ENCODE peak calls at places on chromosome 1, in four cellular contexts. One of them, this sample, is unnamed.

GRCh38 chr1:180210008-180210555 is 20.0 kb upstream of the LHX4 start:
- DNase-seq in tibial nerve: no peak
- DNase-seq in H54: no peak
- DNase-seq in IMR-90: no peak
- DNase-seq in this sample: no peak

GRCh38 chr1:37995773-37996379 is 6.1 kb upstream of the SF3A3 start:
- DNase-seq in tibial nerve: peak
- DNase-seq in H54: no peak
- DNase-seq in IMR-90: peak
- DNase-seq in this sample: no peak

GRCh38 chr1:206467915-206468314 is 2.4 kb upstream of the IKBKE start:
- DNase-seq in tibial nerve: no peak
- DNase-seq in H54: no peak
- DNase-seq in IMR-90: peak
- DNase-seq in this sample: no peak

GRCh38 chr1:110743397-110743796 is 68.7 kb upstream of the KCNA3 start:
- DNase-seq in tibial nerve: no peak
- DNase-seq in H54: no peak
- DNase-seq in IMR-90: no peak
- DNase-seq in this sample: no peak

GRCh38 chr1:147785794-147786506 is 25.5 kb upstream of the GJA5 start:
- DNase-seq in tibial nerve: no peak
- DNase-seq in H54: no peak
- DNase-seq in IMR-90: no peak
- DNase-seq in this sample: no peak

GRCh38 chr1:87953109-87953508 is 624.4 kb downstream of the LMO4 start:
- DNase-seq in tibial nerve: no peak
- DNase-seq in H54: no peak
- DNase-seq in IMR-90: no peak
- DNase-seq in this sample: no peak

GRCh38 chr1:162094271-162094670 is 24.8 kb downstream of the NOS1AP start:
- DNase-seq in tibial nerve: no peak
- DNase-seq in H54: no peak
- DNase-seq in IMR-90: peak
- DNase-seq in this sample: no peak

GRCh38 chr1:31689821-31690220 is 14.0 kb downstream of the COL16A1 start:
- DNase-seq in tibial nerve: no peak
- DNase-seq in H54: peak
- DNase-seq in IMR-90: peak
- DNase-seq in this sample: peak

GRCh38 chr1:219174672-219175564 is 1.2 kb downstream of the LYPLAL1 start:
- DNase-seq in tibial nerve: no peak
- DNase-seq in H54: peak
- DNase-seq in IMR-90: peak
- DNase-seq in this sample: no peak

GRCh38 chr1:64543831-64544230 is 73.9 kb downstream of the CACHD1 start:
- DNase-seq in tibial nerve: no peak
- DNase-seq in H54: no peak
- DNase-seq in IMR-90: no peak
- DNase-seq in this sample: no peak

GRCh38 chr1:247085310-247085709 is 6.7 kb upstream of the ZNF670 start:
- DNase-seq in tibial nerve: no peak
- DNase-seq in H54: no peak
- DNase-seq in IMR-90: no peak
- DNase-seq in this sample: no peak

GRCh38 chr1:110089561-110090275 is 19.2 kb upstream of the ALX3 start:
- DNase-seq in tibial nerve: no peak
- DNase-seq in H54: no peak
- DNase-seq in IMR-90: no peak
- DNase-seq in this sample: no peak

GRCh38 chr1:19079541-19079940 is 123.1 kb upstream of the IFFO2 start:
- DNase-seq in tibial nerve: no peak
- DNase-seq in H54: no peak
- DNase-seq in IMR-90: no peak
- DNase-seq in this sample: no peak

GRCh38 chr1:231162300-231162969 is 577 bp downstream of the TRIM67 start:
- DNase-seq in tibial nerve: no peak
- DNase-seq in H54: no peak
- DNase-seq in IMR-90: peak
- DNase-seq in this sample: no peak

GRCh38 chr1:31733389-31734219 is 29.8 kb upstream of the COL16A1 start:
- DNase-seq in tibial nerve: no peak
- DNase-seq in H54: no peak
- DNase-seq in IMR-90: no peak
- DNase-seq in this sample: no peak

GRCh38 chr1:55699151-55699695 is 484.1 kb upstream of the USP24 start:
- DNase-seq in tibial nerve: no peak
- DNase-seq in H54: no peak
- DNase-seq in IMR-90: no peak
- DNase-seq in this sample: no peak

GRCh38 chr1:56206391-56206790 is 373.0 kb downstream of the PLPP3 start:
- DNase-seq in tibial nerve: no peak
- DNase-seq in H54: no peak
- DNase-seq in IMR-90: peak
- DNase-seq in this sample: no peak

GRCh38 chr1:23548704-23549143 is 10.6 kb downstream of the ID3 start:
- DNase-seq in tibial nerve: no peak
- DNase-seq in H54: no peak
- DNase-seq in IMR-90: peak
- DNase-seq in this sample: no peak

GRCh38 chr1:77942400-77943140 is 36.3 kb downstream of the FUBP1 start:
- DNase-seq in tibial nerve: no peak
- DNase-seq in H54: no peak
- DNase-seq in IMR-90: no peak
- DNase-seq in this sample: no peak
- TF ChIP-seq POLR2A in tibial nerve: no peak
- TF ChIP-seq POLR2A in H54: no peak
- TF ChIP-seq POLR2A in IMR-90: no peak
- TF ChIP-seq POLR2A in this sample: no peak

DNA sequence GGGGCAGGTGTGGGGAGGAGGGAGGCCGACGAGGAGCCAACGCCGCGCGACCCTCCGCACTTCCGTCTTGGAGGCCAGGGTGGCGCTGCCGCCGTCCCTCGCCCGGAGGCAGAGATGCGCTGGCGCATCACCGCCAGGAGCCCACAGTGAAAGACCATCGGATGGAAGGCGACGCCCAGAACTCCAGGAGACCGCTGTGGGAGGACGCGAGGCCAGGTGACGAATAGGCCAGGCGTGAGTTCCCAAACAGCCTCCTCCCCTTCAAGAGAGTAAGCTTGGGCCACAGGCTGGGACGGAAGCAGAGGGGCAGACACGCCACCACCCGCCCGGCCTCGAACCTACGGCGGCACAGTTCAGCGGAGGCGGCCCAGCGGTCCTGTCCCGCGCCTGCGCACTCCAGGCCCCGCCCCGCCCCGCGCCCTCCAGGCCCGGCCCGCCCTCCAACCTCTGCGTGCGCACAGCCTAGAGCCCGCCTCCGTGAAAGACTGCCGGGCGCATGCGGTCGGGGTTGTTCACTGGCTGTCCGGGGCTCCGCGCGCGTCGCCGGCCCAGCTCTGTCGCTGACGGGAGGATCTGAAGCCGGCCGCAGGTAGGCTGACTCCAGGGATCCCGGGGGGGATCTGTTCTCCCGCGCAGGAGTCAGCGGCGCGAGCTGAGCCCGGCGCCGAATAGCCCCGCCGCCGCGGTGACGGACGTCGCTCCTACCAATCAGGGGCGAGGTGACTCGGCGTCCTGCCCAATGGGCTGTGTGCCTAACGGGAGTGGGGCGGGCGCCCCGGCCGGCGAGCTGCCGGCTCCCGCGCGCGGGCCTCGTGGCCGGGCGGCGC is at the start of gene CTPS1:
- DNase-seq in tibial nerve: peak
- DNase-seq in H54: peak
- DNase-seq in IMR-90: peak
- DNase-seq in this sample: peak
- TF ChIP-seq POLR2A in tibial nerve: peak
- TF ChIP-seq POLR2A in H54: peak
- TF ChIP-seq POLR2A in IMR-90: peak
- TF ChIP-seq POLR2A in this sample: peak

GRCh38 chr1:99198377-99198776 is 65.9 kb upstream of the PLPPR4 start:
- DNase-seq in tibial nerve: no peak
- DNase-seq in H54: no peak
- DNase-seq in IMR-90: no peak
- DNase-seq in this sample: no peak
- TF ChIP-seq POLR2A in tibial nerve: no peak
- TF ChIP-seq POLR2A in H54: no peak
- TF ChIP-seq POLR2A in IMR-90: no peak
- TF ChIP-seq POLR2A in this sample: no peak

DNA sequence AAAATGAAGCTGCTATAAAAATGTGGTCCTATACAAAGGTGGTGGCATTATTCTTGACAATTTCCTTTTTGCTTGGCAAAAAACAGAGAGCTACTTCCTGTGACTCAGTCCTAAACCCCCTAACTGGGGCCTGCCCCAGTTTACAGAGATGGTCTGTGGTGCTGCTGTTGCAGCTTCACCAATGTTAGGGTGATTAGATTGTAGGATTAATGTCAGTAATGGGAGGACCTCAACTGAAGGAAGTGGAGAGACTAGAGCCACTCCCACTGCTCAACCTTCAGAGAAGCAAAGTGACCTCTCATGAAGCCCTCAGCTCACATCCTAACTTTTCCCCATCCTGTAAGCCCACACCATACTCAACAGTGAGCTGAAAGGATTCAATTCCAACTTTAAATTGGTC is 3.6 kb downstream of the S100A6 start:
- DNase-seq in tibial nerve: no peak
- DNase-seq in H54: no peak
- DNase-seq in IMR-90: no peak
- DNase-seq in this sample: no peak
- TF ChIP-seq POLR2A in tibial nerve: no peak
- TF ChIP-seq POLR2A in H54: no peak
- TF ChIP-seq POLR2A in IMR-90: no peak
- TF ChIP-seq POLR2A in this sample: no peak

GRCh38 chr1:36223373-36223995 is 759 bp upstream of the THRAP3 start:
- DNase-seq in tibial nerve: no peak
- DNase-seq in H54: no peak
- DNase-seq in IMR-90: peak
- DNase-seq in this sample: no peak

GRCh38 chr1:36212782-36213181 is 11.5 kb upstream of the THRAP3 start:
- DNase-seq in tibial nerve: no peak
- DNase-seq in H54: no peak
- DNase-seq in IMR-90: no peak
- DNase-seq in this sample: no peak

GRCh38 chr1:36222481-36223372 is 1.5 kb upstream of the THRAP3 start:
- DNase-seq in tibial nerve: no peak
- DNase-seq in H54: no peak
- DNase-seq in IMR-90: peak
- DNase-seq in this sample: no peak

GRCh38 chr1:36211841-36212240 is 12.4 kb upstream of the THRAP3 start:
- DNase-seq in tibial nerve: no peak
- DNase-seq in H54: no peak
- DNase-seq in IMR-90: no peak
- DNase-seq in this sample: no peak

DNA sequence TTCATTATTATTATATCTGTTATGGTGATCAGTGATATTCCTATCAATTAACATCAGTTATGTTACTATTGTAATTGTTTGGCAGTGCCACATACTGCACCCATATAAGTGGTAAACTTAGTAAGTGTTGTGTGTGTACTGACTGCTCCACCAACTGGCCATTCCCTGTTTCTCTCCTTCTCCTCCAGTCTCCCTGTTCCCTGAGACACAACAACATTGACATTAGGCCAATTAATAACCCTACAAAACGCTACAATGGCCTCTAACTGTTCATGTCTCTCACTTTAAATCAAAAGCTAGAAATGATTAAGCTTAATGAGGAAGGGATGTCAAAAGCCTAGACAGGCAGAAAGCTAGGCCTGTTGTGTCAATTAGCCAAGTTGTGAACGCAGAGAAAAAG is 6.6 kb upstream of the THRAP3 start:
- DNase-seq in tibial nerve: no peak
- DNase-seq in H54: no peak
- DNase-seq in IMR-90: peak
- DNase-seq in this sample: peak
- TF ChIP-seq POLR2A in tibial nerve: no peak
- TF ChIP-seq POLR2A in H54: no peak
- TF ChIP-seq POLR2A in IMR-90: no peak
- TF ChIP-seq POLR2A in this sample: no peak

DNA sequence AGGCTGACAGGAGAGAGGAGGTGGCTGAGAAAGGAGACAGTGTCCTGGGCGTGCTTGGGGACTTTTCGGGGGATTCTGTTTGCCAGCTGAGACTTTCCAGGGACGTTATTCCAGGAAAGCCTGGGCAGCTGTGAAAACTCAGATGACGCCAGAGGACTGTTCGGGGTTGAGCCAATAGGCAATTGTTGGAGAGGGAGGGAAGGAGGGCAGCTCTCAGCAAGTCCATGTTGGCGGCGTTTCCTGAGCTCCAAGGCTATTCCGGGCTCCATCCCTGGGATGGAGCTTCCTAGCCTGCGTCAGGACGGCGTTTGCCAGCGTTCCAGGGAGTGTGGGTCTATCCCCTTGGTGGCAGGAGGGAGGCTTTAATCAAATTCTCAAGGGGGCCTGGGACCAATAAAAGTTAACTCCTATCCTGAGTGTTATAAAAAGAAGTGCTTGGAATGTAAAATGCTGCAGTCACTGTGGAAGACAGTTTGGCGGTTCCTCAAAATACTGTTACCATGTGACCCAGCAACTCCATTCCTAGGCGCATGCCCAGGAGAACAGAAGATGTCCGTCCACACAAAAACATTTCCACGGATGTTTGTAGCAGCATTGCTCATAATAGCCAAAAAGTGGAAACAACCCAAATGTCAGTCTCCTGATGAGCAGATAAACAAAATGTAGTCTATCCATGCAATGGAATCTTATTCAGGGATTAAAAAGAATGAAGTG is 15.2 kb downstream of the SLC27A3 start:
- DNase-seq in tibial nerve: peak
- DNase-seq in H54: no peak
- DNase-seq in IMR-90: peak
- DNase-seq in this sample: no peak
- TF ChIP-seq POLR2A in tibial nerve: no peak
- TF ChIP-seq POLR2A in H54: no peak
- TF ChIP-seq POLR2A in IMR-90: peak
- TF ChIP-seq POLR2A in this sample: no peak

DNA sequence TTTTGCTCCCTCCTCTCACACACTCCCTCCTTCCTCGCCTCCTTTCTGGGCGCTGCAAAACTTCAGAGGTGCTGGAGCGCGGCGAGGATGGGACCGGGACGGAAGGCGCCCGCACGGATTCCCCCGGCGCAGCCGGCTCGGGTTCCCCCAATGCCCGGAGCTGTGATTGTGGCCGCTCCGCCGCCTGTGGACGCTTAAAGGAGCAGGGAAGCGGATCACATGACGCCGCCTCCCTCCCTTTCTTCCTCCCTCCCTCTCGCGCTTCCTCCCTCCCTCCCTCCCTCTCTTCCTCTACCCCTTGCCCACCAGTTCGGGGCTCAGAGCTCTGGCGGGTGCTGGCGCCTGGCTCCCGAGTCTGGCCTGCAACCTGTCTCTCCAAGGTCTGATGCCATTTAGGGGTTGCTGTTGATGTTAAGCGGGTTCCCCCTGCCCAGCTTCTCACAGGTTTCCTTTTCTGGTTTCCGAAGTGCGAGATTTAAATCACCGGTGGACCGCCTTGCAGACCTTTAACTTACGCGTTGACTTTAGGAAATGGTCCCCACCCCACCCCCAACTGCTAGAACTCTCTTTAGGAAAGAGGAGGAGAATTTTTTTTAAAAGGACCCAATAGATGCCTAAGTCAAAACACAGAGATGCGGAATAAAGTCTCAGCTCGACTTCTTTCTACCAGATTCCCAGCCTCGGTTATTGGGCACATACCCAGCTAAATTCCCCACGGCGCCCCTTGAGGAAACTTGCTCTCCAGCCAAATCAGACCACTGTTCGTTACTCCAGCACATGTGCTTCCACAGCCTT is at the start of gene WLS:
- DNase-seq in tibial nerve: peak
- DNase-seq in H54: peak
- DNase-seq in IMR-90: peak
- DNase-seq in this sample: peak
- TF ChIP-seq POLR2A in tibial nerve: peak
- TF ChIP-seq POLR2A in H54: peak
- TF ChIP-seq POLR2A in IMR-90: peak
- TF ChIP-seq POLR2A in this sample: peak